ENCODE peak calls at places on chromosome 6, in five cellular contexts. N is EL, R is A172, Y is nephron progenitor cell, G is NCI-H510A treated with DMSO at 0.1 percent for 48 hours. A is an unnamed sample.

GRCh38 chr6:20708367-20709124 is 174.3 kb downstream of the CDKAL1 start:
- DNase-seq in N (no peak), R (no peak), Y (no peak), G (no peak), A (no peak)

GRCh38 chr6:10730254-10730653 is 7.4 kb downstream of the TMEM14C start:
- DNase-seq in N (no peak), R (no peak), Y (no peak), G (no peak), A (no peak)

GRCh38 chr6:121732641-121733040 is 297.2 kb downstream of the GJA1 start:
- DNase-seq in N (no peak), R (no peak), Y (no peak), G (no peak), A (no peak)

GRCh38 chr6:49522710-49523593 is 23.2 kb downstream of the GLYATL3 start:
- DNase-seq in N (no peak), R (no peak), Y (no peak), G (peak), A (no peak)

GRCh38 chr6:133041020-133041419 is 200.1 kb upstream of the EYA4 start:
- DNase-seq in N (no peak), R (no peak), Y (peak), G (no peak), A (no peak)

GRCh38 chr6:133225560-133225959 is 15.6 kb upstream of the EYA4 start:
- DNase-seq in N (no peak), R (no peak), Y (no peak), G (no peak), A (no peak)

GRCh38 chr6:2447318-2447717 is 201.9 kb upstream of the GMDS start:
- DNase-seq in N (no peak), R (no peak), Y (no peak), G (no peak), A (no peak)

GRCh38 chr6:2244261-2245102 is 923 bp downstream of the GMDS start:
- DNase-seq in N (no peak), R (no peak), Y (peak), G (no peak), A (no peak)

GRCh38 chr6:5034736-5035135 is 30.9 kb upstream of the RPP40 start:
- DNase-seq in N (no peak), R (no peak), Y (no peak), G (no peak), A (no peak)

GRCh38 chr6:170282512-170283158 is 8.2 kb downstream of the DLL1 start:
- DNase-seq in N (no peak), R (no peak), Y (no peak), G (no peak), A (no peak)

GRCh38 chr6:15769471-15770088 is 106.8 kb upstream of the DTNBP1 start:
- DNase-seq in N (peak), R (no peak), Y (no peak), G (no peak), A (no peak)

GRCh38 chr6:169188051-169188863 is 65.4 kb downstream of the THBS2 start:
- DNase-seq in N (peak), R (peak), Y (no peak), G (no peak), A (no peak)

GRCh38 chr6:147544420-147544819 is 35.9 kb downstream of the SAMD5 start:
- DNase-seq in N (no peak), R (no peak), Y (no peak), G (no peak), A (no peak)

GRCh38 chr6:160215232-160215631 is 43.4 kb downstream of the SLC22A2 start:
- DNase-seq in N (peak), R (peak), Y (no peak), G (no peak), A (no peak)

GRCh38 chr6:144578385-144579350 is 293.5 kb downstream of the UTRN start:
- DNase-seq in N (peak), R (no peak), Y (no peak), G (no peak), A (no peak)

GRCh38 chr6:134806151-134806550 is 143.8 kb downstream of the ALDH8A1 start:
- DNase-seq in N (no peak), R (no peak), Y (no peak), G (no peak), A (peak)

GRCh38 chr6:1242439-1242838 is 69.5 kb upstream of the FOXQ1 start:
- DNase-seq in N (peak), R (no peak), Y (no peak), G (no peak), A (no peak)

GRCh38 chr6:30888472-30889137 is 4.3 kb downstream of the DDR1 start:
- DNase-seq in N (peak), R (peak), Y (no peak), G (no peak), A (peak)

GRCh38 chr6:150719099-150719767 is 119.5 kb downstream of the PLEKHG1 start:
- DNase-seq in N (no peak), R (no peak), Y (no peak), G (peak), A (no peak)

GRCh38 chr6:161079566-161080262 is 88.1 kb downstream of the MAP3K4 start:
- DNase-seq in N (peak), R (peak), Y (no peak), G (no peak), A (no peak)

GRCh38 chr6:6591778-6592388 is 3.4 kb downstream of the LY86 start:
- DNase-seq in N (no peak), R (no peak), Y (no peak), G (no peak), A (no peak)